ENCODE peak calls at places on chromosomes 4 and X, in seven cellular contexts. G is activated T-cell treated with anti-CD3 and anti-CD28 coated beads for 1 hour, Y is activated T-helper 1 cell treated with Interleukin-2 at 50 U/mL for 16 hours, Z is uterus, Q is epithelial cell of proximal tubule, U is T-helper 9 cell, S is left lung. T is an unnamed sample.

GRCh38 chrX:25144043-25144940 is 128.5 kb upstream of the ARX start:
- DNase-seq in Z (peak), Q (no peak), U (peak), Y (no peak), G (peak), S (peak), T (peak)

GRCh38 chrX:19593684-19594083 is 78.4 kb upstream of the MAP3K15 start:
- DNase-seq in Y (no peak), Z (no peak), Q (no peak), G (no peak), U (no peak), S (no peak), T (peak)

GRCh38 chrX:56309881-56310280 is 77.7 kb downstream of the KLF8 start:
- DNase-seq in S (no peak), G (no peak), Q (no peak), Y (no peak), Z (no peak), U (no peak), T (no peak)

GRCh38 chr4:31104033-31104432 is 383.9 kb downstream of the PCDH7 start:
- DNase-seq in S (no peak), U (no peak), Y (no peak), Q (no peak), G (no peak), Z (no peak), T (no peak)

GRCh38 chrX:70470850-70471289 is 26.2 kb downstream of the DLG3 start:
- DNase-seq in U (no peak), Y (no peak), Q (no peak), S (no peak), G (no peak), Z (no peak), T (no peak)

GRCh38 chrX:50152421-50152820 is 48.4 kb downstream of the AKAP4 start:
- DNase-seq in Y (no peak), Q (no peak), Z (no peak), U (no peak), S (no peak), G (no peak), T (no peak)

GRCh38 chrX:76148753-76149152 is 24.1 kb upstream of the PBDC1 start:
- DNase-seq in S (no peak), Z (peak), Y (peak), Q (no peak), U (peak), G (peak), T (no peak)

GRCh38 chrX:74421181-74422028 is at the start of gene SLC16A2:
- DNase-seq in S (peak), Y (no peak), U (peak), G (peak), Q (no peak), Z (peak), T (peak)

GRCh38 chrX:39576081-39576701 is 521.6 kb downstream of the BCOR start:
- DNase-seq in Y (no peak), G (no peak), S (no peak), U (no peak), Q (no peak), Z (no peak), T (no peak)

GRCh38 chrX:38170556-38170955 is 50.1 kb downstream of the SRPX start:
- DNase-seq in U (no peak), Y (no peak), S (no peak), Z (no peak), G (no peak), Q (no peak), T (no peak)

GRCh38 chr4:45283352-45283751 is 557.0 kb upstream of the GNPDA2 start:
- DNase-seq in S (no peak), G (no peak), Y (no peak), U (no peak), Z (no peak), Q (no peak), T (no peak)

GRCh38 chr4:93346840-93347239 is 481.7 kb upstream of the ATOH1 start:
- DNase-seq in S (no peak), Y (no peak), G (no peak), Z (no peak), Q (no peak), U (no peak), T (no peak)

GRCh38 chrX:136189222-136189621 is 41.9 kb downstream of the FHL1 start:
- DNase-seq in Q (no peak), U (no peak), G (no peak), Y (no peak), S (no peak), Z (no peak), T (no peak)

GRCh38 chr4:21765810-21766407 is 182.7 kb downstream of the KCNIP4 start:
- DNase-seq in G (no peak), U (no peak), Z (peak), Y (no peak), S (no peak), Q (no peak), T (peak)

GRCh38 chrX:11130142-11130541 is 19.0 kb downstream of the HCCS start:
- DNase-seq in Z (no peak), Q (no peak), S (no peak), Y (no peak), G (no peak), U (no peak), T (no peak)

GRCh38 chrX:154750301-154751120 is at the start of gene GAB3:
- DNase-seq in G (peak), U (peak), S (no peak), Z (no peak), Y (peak), Q (no peak), T (no peak)

GRCh38 chrX:23904096-23904495 is 3.6 kb downstream of the APOO start:
- DNase-seq in S (no peak), G (no peak), Q (no peak), U (no peak), Y (no peak), Z (no peak), T (peak)

GRCh38 chrX:44795945-44796450 is 47.8 kb upstream of the DUSP21 start:
- DNase-seq in S (no peak), Q (no peak), U (no peak), G (no peak), Z (no peak), Y (no peak), T (no peak)